ENCODE peak calls at places on chromosomes 11 and 22, in ten cellular contexts. H, T, Q, U, K, S, D, L, W and C are unnamed samples.

GRCh38 chr11:111395081-111395480 is 16.0 kb upstream of the POU2AF1 start:
- DNase-seq in H (no peak), T (no peak), Q (no peak), U (no peak), K (no peak), S (no peak), D (no peak), L (no peak), W (no peak), C (no peak)

GRCh38 chr11:7444582-7444981 is 40.7 kb upstream of the OLFML1 start:
- DNase-seq in H (no peak), T (no peak), Q (no peak), U (no peak), K (no peak), S (no peak), D (no peak), L (no peak), W (no peak), C (no peak)

GRCh38 chr11:96706761-96707160 is 316.9 kb downstream of the JRKL start:
- DNase-seq in H (no peak), T (no peak), Q (no peak), U (no peak), K (no peak), S (no peak), D (no peak), L (no peak), W (no peak), C (no peak)

GRCh38 chr11:66969584-66970205 is 5.4 kb upstream of the C11orf86 start:
- DNase-seq in H (no peak), T (no peak), Q (no peak), U (no peak), K (no peak), S (no peak), D (no peak), L (no peak), W (peak), C (no peak)

GRCh38 chr11:128964463-128964930 is 21.8 kb upstream of the TP53AIP1 start:
- DNase-seq in H (no peak), T (no peak), Q (no peak), U (no peak), K (no peak), S (peak), D (no peak), L (no peak), W (no peak), C (no peak)

GRCh38 chr11:7595016-7595869 is 78.1 kb downstream of the CYB5R2 start:
- DNase-seq in H (no peak), T (no peak), Q (no peak), U (no peak), K (no peak), S (no peak), D (no peak), L (no peak), W (peak), C (no peak)

GRCh38 chr11:100098560-100098959 is 588.5 kb upstream of the ARHGAP42 start:
- DNase-seq in H (no peak), T (no peak), Q (no peak), U (no peak), K (no peak), S (no peak), D (no peak), L (no peak), W (no peak), C (no peak)

GRCh38 chr11:121104223-121104831 is 3.3 kb downstream of the TECTA start:
- DNase-seq in H (no peak), T (no peak), Q (no peak), U (no peak), K (no peak), S (no peak), D (no peak), L (no peak), W (no peak), C (no peak)

GRCh38 chr11:7004482-7004881 is 15.7 kb downstream of the ZNF214 start:
- DNase-seq in H (no peak), T (no peak), Q (no peak), U (peak), K (no peak), S (no peak), D (no peak), L (no peak), W (peak), C (no peak)

GRCh38 chr11:31641477-31642062 is 132.0 kb downstream of the ELP4 start:
- DNase-seq in H (no peak), T (no peak), Q (no peak), U (no peak), K (no peak), S (no peak), D (no peak), L (no peak), W (peak), C (no peak)

GRCh38 chr11:8604078-8604723 is 10.2 kb upstream of the STK33 start:
- DNase-seq in H (no peak), T (no peak), Q (no peak), U (peak), K (no peak), S (no peak), D (no peak), L (no peak), W (peak), C (no peak)

GRCh38 chr11:65382804-65383368 is 440 bp upstream of the SLC25A45 start:
- DNase-seq in H (no peak), T (no peak), Q (no peak), U (no peak), K (no peak), S (no peak), D (no peak), L (no peak), W (no peak), C (no peak)

GRCh38 chr11:67534070-67534679 is 10.9 kb upstream of the CABP2 start:
- DNase-seq in H (no peak), T (no peak), Q (no peak), U (no peak), K (no peak), S (no peak), D (no peak), L (no peak), W (no peak), C (no peak)

GRCh38 chr11:119774180-119774763 is 45.3 kb upstream of the NECTIN1 start:
- DNase-seq in H (no peak), T (no peak), Q (no peak), U (peak), K (no peak), S (no peak), D (no peak), L (no peak), W (peak), C (no peak)

GRCh38 chr22:38239101-38239761 is 33.6 kb downstream of the TMEM184B start:
- DNase-seq in H (no peak), T (no peak), Q (no peak), U (no peak), K (no peak), S (no peak), D (no peak), L (no peak), W (peak), C (no peak)

GRCh38 chr11:55847453-55847852 is 8.9 kb downstream of the OR5D16 start:
- DNase-seq in H (no peak), T (no peak), Q (no peak), U (no peak), K (no peak), S (no peak), D (no peak), L (no peak), W (no peak), C (no peak)

GRCh38 chr11:68756171-68756766 is 4.9 kb upstream of the TESMIN start:
- DNase-seq in H (no peak), T (no peak), Q (no peak), U (no peak), K (no peak), S (no peak), D (no peak), L (no peak), W (no peak), C (no peak)

GRCh38 chr11:19441752-19442553 is 201.2 kb upstream of the E2F8 start:
- DNase-seq in H (no peak), T (no peak), Q (no peak), U (no peak), K (no peak), S (no peak), D (peak), L (no peak), W (peak), C (no peak)

GRCh38 chr22:23786261-23786710 is 480 bp upstream of the SMARCB1 start:
- DNase-seq in H (no peak), T (no peak), Q (no peak), U (no peak), K (no peak), S (no peak), D (no peak), L (no peak), W (no peak), C (no peak)

GRCh38 chr22:36116127-36116526 is 44.4 kb downstream of the APOL3 start:
- DNase-seq in H (no peak), T (no peak), Q (no peak), U (no peak), K (no peak), S (no peak), D (no peak), L (no peak), W (no peak), C (no peak)

GRCh38 chr11:27902981-27903624 is 202.8 kb upstream of the BDNF start:
- DNase-seq in H (no peak), T (no peak), Q (no peak), U (no peak), K (no peak), S (no peak), D (no peak), L (no peak), W (peak), C (no peak)

GRCh38 chr22:48254311-48254873 is 1491.9 kb downstream of the TBC1D22A start:
- DNase-seq in H (no peak), T (no peak), Q (no peak), U (no peak), K (no peak), S (peak), D (no peak), L (no peak), W (no peak), C (no peak)

GRCh38 chr11:46393231-46393616 is 1.6 kb upstream of the CHRM4 start:
- DNase-seq in H (no peak), T (no peak), Q (no peak), U (no peak), K (no peak), S (no peak), D (no peak), L (no peak), W (no peak), C (no peak)

GRCh38 chr11:10809373-10810199 is 860 bp upstream of the EIF4G2 start:
- DNase-seq in H (no peak), T (peak), Q (no peak), U (peak), K (no peak), S (no peak), D (no peak), L (no peak), W (peak), C (no peak)

GRCh38 chr11:125418396-125418795 is 77.7 kb downstream of the FEZ1 start:
- DNase-seq in H (no peak), T (no peak), Q (no peak), U (no peak), K (no peak), S (no peak), D (no peak), L (no peak), W (no peak), C (no peak)

GRCh38 chr11:41836426-41836825 is 377.0 kb upstream of the LRRC4C start:
- DNase-seq in H (no peak), T (no peak), Q (no peak), U (no peak), K (no peak), S (no peak), D (no peak), L (no peak), W (peak), C (no peak)

GRCh38 chr11:67698247-67698646 is 23.8 kb upstream of the ALDH3B2 start:
- DNase-seq in H (no peak), T (no peak), Q (no peak), U (no peak), K (no peak), S (no peak), D (no peak), L (no peak), W (no peak), C (no peak)

GRCh38 chr11:123111465-123111864 is 49.5 kb upstream of the HSPA8 start:
- DNase-seq in H (no peak), T (no peak), Q (no peak), U (peak), K (no peak), S (peak), D (peak), L (no peak), W (peak), C (no peak)

GRCh38 chr22:48761546-48761945 is 1066.1 kb downstream of the BRD1 start:
- DNase-seq in H (no peak), T (no peak), Q (no peak), U (no peak), K (no peak), S (no peak), D (no peak), L (no peak), W (no peak), C (peak)

GRCh38 chr22:50011447-50012200 is 941 bp downstream of the IL17REL start:
- DNase-seq in H (no peak), T (no peak), Q (no peak), U (peak), K (no peak), S (peak), D (no peak), L (no peak), W (no peak), C (no peak)

GRCh38 chr11:76512851-76513653 is 68.2 kb downstream of the EMSY start:
- DNase-seq in H (no peak), T (no peak), Q (no peak), U (no peak), K (no peak), S (no peak), D (no peak), L (no peak), W (peak), C (no peak)